ENCODE peak calls at places on chromosome 16, in five cellular contexts. Z is CD8-positive, alpha-beta T cell; B is NCI-H1930; Q is NCI-H345; F is renal cortical epithelial cell. M is an unnamed sample.

GRCh38 chr16:17469742-17470001 is 1.1 kb downstream of the XYLT1 start:
- DNase-seq in Z (no peak), B (no peak), Q (no peak), F (no peak), M (no peak)

GRCh38 chr16:70433456-70434103 is 5.3 kb downstream of the ST3GAL2 start:
- DNase-seq in Z (no peak), B (no peak), Q (no peak), F (peak), M (no peak)

GRCh38 chr16:55439101-55439690 is 39.8 kb upstream of the MMP2 start:
- DNase-seq in Z (no peak), B (no peak), Q (no peak), F (no peak), M (no peak)

GRCh38 chr16:80552277-80552676 is 11.5 kb downstream of the DYNLRB2 start:
- DNase-seq in Z (no peak), B (no peak), Q (no peak), F (no peak), M (no peak)

GRCh38 chr16:31134091-31134571 is 1.4 kb downstream of the PRSS8 start:
- DNase-seq in Z (no peak), B (no peak), Q (no peak), F (peak), M (no peak)

GRCh38 chr16:82016268-82016667 is 5.0 kb upstream of the SDR42E1 start:
- DNase-seq in Z (no peak), B (no peak), Q (no peak), F (peak), M (no peak)

GRCh38 chr16:11224096-11224893 is 31.7 kb downstream of the SOCS1 start:
- DNase-seq in Z (peak), B (no peak), Q (no peak), F (no peak), M (no peak)

GRCh38 chr16:69166221-69166833 is 20.6 kb upstream of the SNTB2 start:
- DNase-seq in Z (peak), B (no peak), Q (no peak), F (no peak), M (no peak)

GRCh38 chr16:88613-89012 is 10.6 kb downstream of the MPG start:
- DNase-seq in Z (no peak), B (no peak), Q (no peak), F (no peak), M (no peak)

GRCh38 chr16:84754353-84754856 is 54.6 kb downstream of the USP10 start:
- DNase-seq in Z (peak), B (no peak), Q (peak), F (peak), M (peak)

GRCh38 chr16:13231365-13231764 is 330.0 kb downstream of the SHISA9 start:
- DNase-seq in Z (no peak), B (no peak), Q (no peak), F (peak), M (no peak)

GRCh38 chr16:5850632-5851175 is 753.1 kb upstream of the EEF2KMT start:
- DNase-seq in Z (no peak), B (no peak), Q (no peak), F (no peak), M (no peak)

GRCh38 chr16:31529398-31530312 is 2.0 kb downstream of the AHSP start:
- DNase-seq in Z (no peak), B (no peak), Q (peak), F (no peak), M (no peak)

GRCh38 chr16:29007865-29008593 is 23.2 kb downstream of the LAT start:
- DNase-seq in Z (peak), B (no peak), Q (no peak), F (peak), M (no peak)

GRCh38 chr16:85750021-85750826 is 672 bp downstream of the C16orf74 start:
- DNase-seq in Z (peak), B (peak), Q (no peak), F (no peak), M (no peak)

GRCh38 chr16:71328151-71328550 is 30.4 kb upstream of the CALB2 start:
- DNase-seq in Z (no peak), B (no peak), Q (no peak), F (no peak), M (no peak)

GRCh38 chr16:30382398-30383015 is at the start of gene SEPTIN1:
- DNase-seq in Z (peak), B (no peak), Q (no peak), F (no peak), M (no peak)

GRCh38 chr16:28012031-28012445 is 51.5 kb downstream of the GSG1L start:
- DNase-seq in Z (no peak), B (no peak), Q (no peak), F (no peak), M (no peak)

GRCh38 chr16:4392382-4393242 is 21.0 kb downstream of the VASN start:
- DNase-seq in Z (no peak), B (no peak), Q (no peak), F (peak), M (no peak)

GRCh38 chr16:27080870-27081269 is 14.1 kb downstream of the C16orf82 start:
- DNase-seq in Z (no peak), B (no peak), Q (no peak), F (no peak), M (no peak)

GRCh38 chr16:67199011-67199807 is at the start of gene ELMO3:
- DNase-seq in Z (no peak), B (no peak), Q (peak), F (no peak), M (peak)

GRCh38 chr16:88773812-88774291 is 11.2 kb downstream of the PIEZO1 start:
- DNase-seq in Z (no peak), B (no peak), Q (no peak), F (peak), M (no peak)

GRCh38 chr16:80899804-80900592 is 95.6 kb upstream of the CDYL2 start:
- DNase-seq in Z (no peak), B (no peak), Q (no peak), F (no peak), M (peak)

GRCh38 chr16:79707867-79708266 is 107.3 kb upstream of the MAF start:
- DNase-seq in Z (no peak), B (no peak), Q (no peak), F (no peak), M (no peak)

GRCh38 chr16:35411156-35411555 is 1951.7 kb downstream of the TP53TG3F start:
- DNase-seq in Z (no peak), B (no peak), Q (no peak), F (no peak), M (no peak)

GRCh38 chr16:22971346-22971924 is 157.5 kb downstream of the HS3ST2 start:
- DNase-seq in Z (no peak), B (no peak), Q (no peak), F (no peak), M (no peak)

GRCh38 chr16:64657316-64658011 is 464.4 kb downstream of the CDH11 start:
- DNase-seq in Z (no peak), B (no peak), Q (no peak), F (no peak), M (no peak)

GRCh38 chr16:27638833-27639587 is 89.1 kb downstream of the KATNIP start:
- DNase-seq in Z (no peak), B (no peak), Q (no peak), F (no peak), M (no peak)

GRCh38 chr16:4506450-4506849 is 30.3 kb downstream of the HMOX2 start:
- DNase-seq in Z (peak), B (peak), Q (peak), F (peak), M (peak)

GRCh38 chr16:82187829-82188228 is 17.8 kb upstream of the MPHOSPH6 start:
- DNase-seq in Z (no peak), B (no peak), Q (no peak), F (no peak), M (no peak)